ENCODE peak calls at places on chromosomes 16 and 17, in four cellular contexts. M is B cell, R is NCI-H345, U is H54. C is an unnamed sample.

GRCh38 chr17:52027620-52028019 is 130.9 kb downstream of the CA10 start:
- DNase-seq in M (no peak), R (no peak), U (peak), C (peak)

GRCh38 chr16:87582966-87583325 is 19.4 kb upstream of the JPH3 start:
- DNase-seq in M (no peak), R (no peak), U (no peak), C (no peak)

GRCh38 chr16:52705192-52705591 is 158.2 kb upstream of the TOX3 start:
- DNase-seq in M (no peak), R (no peak), U (no peak), C (no peak)

GRCh38 chr17:57273471-57273870 is 17.1 kb downstream of the MSI2 start:
- DNase-seq in M (no peak), R (no peak), U (no peak), C (no peak)

GRCh38 chr17:51398647-51399046 is 138.3 kb downstream of the UTP18 start:
- DNase-seq in M (no peak), R (no peak), U (no peak), C (no peak)

GRCh38 chr16:81767987-81768592 is 11.0 kb upstream of the PLCG2 start:
- DNase-seq in M (no peak), R (peak), U (no peak), C (no peak)

GRCh38 chr17:978110-979093 is 1.2 kb downstream of the NXN start:
- DNase-seq in M (peak), R (no peak), U (no peak), C (no peak)

GRCh38 chr16:30656974-30657865 is 1.0 kb upstream of the FBRS start:
- DNase-seq in M (no peak), R (no peak), U (no peak), C (no peak)

GRCh38 chr16:3015865-3016521 is 2.0 kb downstream of the CLDN6 start:
- DNase-seq in M (no peak), R (no peak), U (no peak), C (no peak)

GRCh38 chr16:65576631-65577030 is 454.8 kb upstream of the CDH11 start:
- DNase-seq in M (no peak), R (no peak), U (no peak), C (no peak)

GRCh38 chr16:69286941-69287713 is 24.0 kb upstream of the VPS4A start:
- DNase-seq in M (peak), R (peak), U (no peak), C (no peak)

GRCh38 chr16:3652373-3653037 is 2.0 kb upstream of the DNASE1 start:
- DNase-seq in M (no peak), R (no peak), U (no peak), C (no peak)

GRCh38 chr16:28097500-28097899 is 34.0 kb upstream of the GSG1L start:
- DNase-seq in M (no peak), R (no peak), U (no peak), C (no peak)

GRCh38 chr17:48330386-48330785 is 99.6 kb downstream of the SKAP1 start:
- DNase-seq in M (no peak), R (no peak), U (peak), C (no peak)

GRCh38 chr16:17491140-17491662 is 20.4 kb upstream of the XYLT1 start:
- DNase-seq in M (no peak), R (no peak), U (no peak), C (no peak)

GRCh38 chr17:4658478-4659305 is 17.2 kb upstream of the ALOX15 start:
- DNase-seq in M (no peak), R (no peak), U (peak), C (no peak)

GRCh38 chr17:28896884-28897768 is at the start of gene FLOT2:
- DNase-seq in M (peak), R (peak), U (peak), C (peak)

GRCh38 chr17:40607641-40608040 is 40.0 kb downstream of the SMARCE1 start:
- DNase-seq in M (no peak), R (no peak), U (no peak), C (no peak)

GRCh38 chr17:59892849-59893616 is at the start of the genes RPS6KB1 and TUBD1:
- DNase-seq in M (peak), R (peak), U (peak), C (peak)

GRCh38 chr16:57845115-57845514 is 42.8 kb upstream of the KIFC3 start:
- DNase-seq in M (no peak), R (no peak), U (no peak), C (no peak)

GRCh38 chr17:37770631-37771518 is 26.0 kb upstream of the HNF1B start:
- DNase-seq in M (no peak), R (peak), U (peak), C (no peak)

GRCh38 chr16:74742051-74742481 is 32.6 kb downstream of the FA2H start:
- DNase-seq in M (no peak), R (no peak), U (no peak), C (no peak)

GRCh38 chr17:79244665-79245064 is 170.0 kb downstream of the ENGASE start:
- DNase-seq in M (no peak), R (no peak), U (no peak), C (no peak)

GRCh38 chr17:60646701-60647100 is 30.9 kb upstream of the BCAS3 start:
- DNase-seq in M (no peak), R (no peak), U (no peak), C (no peak)

GRCh38 chr17:42399121-42399520 is 10.9 kb upstream of the STAT3 start:
- DNase-seq in M (no peak), R (no peak), U (no peak), C (no peak)

GRCh38 chr16:71707199-71707598 is 17.3 kb downstream of the PHLPP2 start:
- DNase-seq in M (no peak), R (no peak), U (no peak), C (no peak)

GRCh38 chr17:50565559-50566350 is 5.2 kb downstream of the CACNA1G start:
- DNase-seq in M (no peak), R (peak), U (no peak), C (no peak)

GRCh38 chr17:49078248-49078647 is 54.3 kb upstream of the B4GALNT2 start:
- DNase-seq in M (no peak), R (no peak), U (no peak), C (no peak)

GRCh38 chr17:80774643-80775281 is 216.9 kb upstream of the CHMP6 start:
- DNase-seq in M (peak), R (peak), U (no peak), C (no peak)

GRCh38 chr17:81165246-81166032 is at the start of gene PVALEF:
- DNase-seq in M (no peak), R (no peak), U (no peak), C (no peak)

GRCh38 chr16:57184890-57185445 is 871 bp downstream of the PSME3IP1 start:
- DNase-seq in M (peak), R (no peak), U (no peak), C (no peak)

GRCh38 chr17:46044286-46044928 is 45.4 kb downstream of the STH start:
- DNase-seq in M (peak), R (peak), U (peak), C (peak)

GRCh38 chr16:80034948-80035700 is 434.6 kb upstream of the MAF start:
- DNase-seq in M (no peak), R (no peak), U (no peak), C (no peak)

GRCh38 chr17:57294629-57295501 is 38.5 kb downstream of the MSI2 start:
- DNase-seq in M (no peak), R (peak), U (peak), C (no peak)

GRCh38 chr16:7158481-7158880 is 174.2 kb upstream of the RBFOX1 start:
- DNase-seq in M (no peak), R (no peak), U (no peak), C (no peak)

GRCh38 chr16:27685802-27686201 is 135.9 kb downstream of the KATNIP start:
- DNase-seq in M (no peak), R (no peak), U (no peak), C (no peak)

GRCh38 chr17:7650509-7651096 is at the start of gene ATP1B2:
- DNase-seq in M (peak), R (peak), U (no peak), C (no peak)

GRCh38 chr16:84925092-84925772 is 86.1 kb downstream of the ZDHHC7 start:
- DNase-seq in M (peak), R (peak), U (no peak), C (no peak)

GRCh38 chr16:80743772-80744171 is 60.6 kb downstream of the CDYL2 start:
- DNase-seq in M (no peak), R (no peak), U (no peak), C (no peak)

C was measured in SW 1271.